ENCODE peak calls at places on chromosomes 1 and 21, in nine cellular contexts. S is GM12892, M is spleen, J is lower leg skin, L is right lobe of liver, B is stomach, T is NB4, Z is testis, D is breast epithelium. U is an unnamed sample.

GRCh38 chr1:206556047-206556747 is 48.9 kb downstream of the RASSF5 start:
- DNase-seq in S (no peak), M (no peak), J (no peak), L (no peak), B (no peak), T (no peak), Z (no peak), D (no peak), U (no peak)

GRCh38 chr1:199573047-199573446 is 454.5 kb upstream of the NR5A2 start:
- DNase-seq in S (no peak), M (no peak), J (no peak), L (no peak), B (no peak), T (no peak), Z (no peak), D (no peak), U (no peak)

GRCh38 chr21:33383056-33383888 is 19.9 kb upstream of the IFNGR2 start:
- DNase-seq in S (peak; percentile 45), M (peak; percentile 96), J (peak; percentile 92), L (no peak), B (peak; percentile 68), T (peak; percentile 95), Z (peak; percentile 61), D (peak; percentile 56), U (no peak)

GRCh38 chr1:167219646-167220536 is 795 bp upstream of the POU2F1 start:
- DNase-seq in S (peak; percentile 25), M (peak; percentile 96), J (peak; percentile 96), L (peak; percentile 89), B (peak; percentile 87), T (peak; percentile 89), Z (peak; percentile 92), D (peak; percentile 76), U (peak; percentile 93)

GRCh38 chr1:21573971-21574458 is 64.8 kb downstream of the ALPL start:
- DNase-seq in S (no peak), M (peak; percentile 88), J (peak; percentile 90), L (peak; percentile 82), B (peak; percentile 80), T (peak; percentile 70), Z (peak; percentile 85), D (peak; percentile 85), U (no peak)

GRCh38 chr1:36160949-36161485 is 5.1 kb downstream of the MAP7D1 start:
- DNase-seq in S (peak; percentile 66), M (peak; percentile 91), J (peak; percentile 93), L (no peak), B (peak; percentile 60), T (peak; percentile 90), Z (no peak), D (no peak), U (no peak)

GRCh38 chr21:38628426-38628825 is 130.1 kb upstream of the ERG start:
- DNase-seq in S (no peak), M (no peak), J (no peak), L (no peak), B (no peak), T (no peak), Z (no peak), D (no peak), U (no peak)

GRCh38 chr1:235366286-235366685 is 941 bp upstream of the TBCE start:
- DNase-seq in S (no peak), M (no peak), J (no peak), L (no peak), B (no peak), T (peak; percentile 12), Z (no peak), D (no peak), U (no peak)

GRCh38 chr1:156591432-156592157 is at the start of gene NAXE:
- DNase-seq in S (peak; percentile 84), M (peak; percentile 94), J (peak; percentile 94), L (peak; percentile 76), B (peak; percentile 80), T (peak; percentile 80), Z (peak; percentile 85), D (peak; percentile 71), U (peak; percentile 77)

GRCh38 chr21:26106562-26106961 is 64.0 kb downstream of the APP start:
- DNase-seq in S (no peak), M (no peak), J (no peak), L (no peak), B (no peak), T (no peak), Z (no peak), D (no peak), U (no peak)

GRCh38 chr1:162366149-162366548 is 10.5 kb downstream of the SPATA46 start:
- DNase-seq in S (no peak), M (no peak), J (no peak), L (peak; percentile 45), B (no peak), T (no peak), Z (no peak), D (no peak), U (no peak)

GRCh38 chr1:234933475-234933874 is 195.2 kb downstream of the TOMM20 start:
- DNase-seq in S (peak; percentile 48), M (peak; percentile 84), J (peak; percentile 87), L (peak; percentile 80), B (peak; percentile 61), T (peak; percentile 77), Z (peak; percentile 18), D (no peak), U (peak; percentile 77)

GRCh38 chr1:42335809-42336518 is 929 bp upstream of the FOXJ3 start:
- DNase-seq in S (no peak), M (no peak), J (no peak), L (no peak), B (peak; percentile 61), T (peak; percentile 26), Z (no peak), D (no peak), U (peak; percentile 66)

GRCh38 chr1:26792924-26793323 is 5.2 kb downstream of the PIGV start:
- DNase-seq in S (no peak), M (no peak), J (no peak), L (no peak), B (no peak), T (no peak), Z (no peak), D (no peak), U (no peak)

GRCh38 chr21:27513825-27514224 is 546.9 kb upstream of the ADAMTS5 start:
- DNase-seq in S (no peak), M (no peak), J (no peak), L (no peak), B (no peak), T (no peak), Z (no peak), D (no peak), U (no peak)

GRCh38 chr1:214548988-214549387 is 2.4 kb downstream of the PTPN14 start:
- DNase-seq in S (no peak), M (no peak), J (no peak), L (no peak), B (peak; percentile 76), T (no peak), Z (peak; percentile 86), D (no peak), U (no peak)

GRCh38 chr21:31203371-31204054 is 140.5 kb downstream of the TIAM1 start:
- DNase-seq in S (no peak), M (no peak), J (no peak), L (no peak), B (no peak), T (no peak), Z (no peak), D (no peak), U (no peak)

DNA sequence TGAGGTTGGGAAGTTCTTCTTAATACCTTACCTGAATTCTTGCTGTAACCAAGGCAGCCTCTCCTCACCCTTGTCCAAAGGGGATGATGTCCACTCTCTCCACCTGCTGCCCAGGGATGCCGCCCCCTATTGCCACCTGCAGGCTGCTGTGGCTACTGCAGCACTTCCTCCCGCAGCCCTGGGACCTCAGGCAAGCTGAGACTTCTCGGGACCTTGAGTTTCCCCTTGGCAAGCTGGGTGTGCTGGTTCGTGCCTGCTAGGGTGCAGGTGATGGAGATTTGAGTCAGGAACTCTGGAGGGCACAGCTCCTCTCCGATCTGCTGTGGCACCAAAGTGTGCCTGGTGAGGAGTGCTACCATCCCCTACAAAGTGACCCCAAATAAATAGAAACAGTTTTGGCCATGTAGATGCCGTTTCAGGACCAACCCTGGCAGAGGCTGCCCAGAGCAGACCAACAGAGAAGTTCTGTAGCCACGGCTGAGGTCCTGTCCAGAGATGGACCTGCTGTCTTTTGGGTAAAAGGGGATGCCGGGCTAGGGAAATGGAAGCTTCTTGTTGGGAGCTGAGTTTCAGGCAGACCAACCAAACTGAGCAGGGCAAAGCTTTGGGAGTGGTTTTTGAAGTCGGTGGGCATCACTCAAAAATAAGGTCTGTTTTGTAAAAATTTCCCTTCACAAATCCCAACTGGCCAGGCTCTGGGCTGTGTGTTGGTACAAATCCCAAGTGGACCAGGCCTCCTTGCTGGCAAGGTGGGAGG is 31.7 kb downstream of the RUNX3 start:
- DNase-seq in S (peak; percentile 71), M (peak; percentile 87), J (peak; percentile 90), L (peak; percentile 60), B (peak; percentile 65), T (peak; percentile 65), Z (peak; percentile 50), D (no peak), U (peak; percentile 63)
- TF ChIP-seq POLR2A in S (no peak), M (no peak), J (no peak), L (no peak), B (no peak), T (no peak), Z (no peak), D (no peak), U (no peak)

GRCh38 chr1:52365091-52365745 is 787 bp downstream of the CC2D1B start:
- DNase-seq in S (no peak), M (peak; percentile 83), J (peak; percentile 91), L (no peak), B (peak; percentile 47), T (peak; percentile 64), Z (peak; percentile 43), D (no peak), U (peak; percentile 81)
- TF ChIP-seq POLR2A in S (no peak), M (no peak), J (no peak), L (no peak), B (no peak), T (no peak), Z (no peak), D (no peak), U (no peak)

DNA sequence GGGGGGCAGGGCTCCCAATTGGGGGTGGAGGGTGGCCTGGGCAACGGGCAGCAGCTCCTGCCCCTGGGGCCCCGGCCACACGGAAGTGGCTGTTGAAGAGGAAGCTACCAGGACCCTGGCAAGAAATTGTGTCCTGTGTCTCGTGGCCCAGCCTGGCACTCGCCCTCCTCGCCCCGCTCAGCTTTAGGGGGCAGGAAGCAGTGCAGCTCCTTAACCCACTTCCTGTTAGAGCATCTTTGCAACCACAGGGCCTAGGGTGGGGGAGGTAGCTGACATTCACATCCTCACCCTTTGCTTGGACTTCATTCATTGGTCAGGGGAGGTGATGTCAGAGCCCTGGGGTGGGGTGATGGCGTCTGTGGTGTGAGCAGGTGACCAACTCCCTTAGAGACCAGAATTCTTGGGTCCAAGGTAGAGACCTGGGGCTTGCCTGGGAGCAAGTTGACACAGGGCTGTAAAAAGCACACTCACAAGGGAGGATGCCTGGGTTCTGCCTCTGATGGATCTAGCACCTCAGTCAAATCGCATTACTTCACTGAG is at the start of gene ARHGAP30:
- DNase-seq in S (peak; percentile 92), M (peak; percentile 97), J (peak; percentile 90), L (peak; percentile 66), B (peak; percentile 60), T (peak; percentile 94), Z (peak; percentile 45), D (no peak), U (no peak)
- TF ChIP-seq POLR2A in S (peak; percentile 90), M (peak; percentile 29), J (no peak), L (peak; percentile 23), B (no peak), T (peak; percentile 57), Z (no peak), D (no peak), U (no peak)

GRCh38 chr1:17119076-17119743 is at the start of gene PADI2:
- DNase-seq in S (peak; percentile 89), M (peak; percentile 92), J (peak; percentile 91), L (peak; percentile 68), B (peak; percentile 71), T (peak; percentile 59), Z (peak; percentile 79), D (peak; percentile 72), U (no peak)
- TF ChIP-seq POLR2A in S (no peak), M (no peak), J (no peak), L (no peak), B (no peak), T (no peak), Z (no peak), D (no peak), U (no peak)

U was measured in suprapubic skin.